ENCODE peak calls at places on chromosomes 12 and 14, in six cellular contexts. G is CD4-positive, alpha-beta memory T cell; T is thoracic aorta; J is fibroblast of lung; A is heart left ventricle; D is adrenal gland. W is an unnamed sample.

GRCh38 chr12:47770086-47770726 is 2.8 kb upstream of the SLC48A1 start:
- DNase-seq in J (peak; percentile 58), D (no peak), G (no peak), T (no peak), A (no peak), W (no peak)

GRCh38 chr12:123250471-123251383 is 17.5 kb downstream of the MTRFR start:
- DNase-seq in G (no peak), A (no peak), D (peak; percentile 47), T (no peak), J (no peak), W (no peak)

GRCh38 chr12:6069452-6070093 is 54.9 kb downstream of the VWF start:
- DNase-seq in T (no peak), D (no peak), A (no peak), J (peak; percentile 87), G (no peak), W (no peak)

GRCh38 chr12:122174155-122174845 is at the start of gene IL31:
- DNase-seq in J (no peak), T (no peak), A (no peak), G (no peak), D (no peak), W (no peak)

GRCh38 chr14:20818861-20819260 is 16.2 kb upstream of the RNASE1 start:
- DNase-seq in G (no peak), D (no peak), J (no peak), A (no peak), T (no peak), W (no peak)

GRCh38 chr12:124687695-124688301 is 120.4 kb upstream of the NCOR2 start:
- DNase-seq in J (peak; percentile 39), D (peak; percentile 36), T (no peak), G (no peak), A (peak; percentile 76), W (no peak)

GRCh38 chr12:10365716-10366433 is 24.0 kb downstream of the KLRK1 start:
- DNase-seq in A (no peak), J (peak; percentile 42), D (peak; percentile 13), G (no peak), T (no peak), W (no peak)

GRCh38 chr14:94423465-94424056 is 29.0 kb downstream of the SERPINA11 start:
- DNase-seq in G (no peak), T (peak; percentile 2), A (peak; percentile 64), D (peak; percentile 82), J (peak; percentile 60), W (no peak)

GRCh38 chr14:21041676-21042433 is at the start of gene RNASE7:
- DNase-seq in A (no peak), T (no peak), G (no peak), D (peak; percentile 92), J (no peak), W (no peak)

GRCh38 chr12:115818973-115819372 is 458.5 kb downstream of the MED13L start:
- DNase-seq in T (no peak), D (no peak), J (no peak), A (no peak), G (no peak), W (no peak)

GRCh38 chr12:114136656-114137055 is 170.5 kb upstream of the RBM19 start:
- DNase-seq in J (no peak), D (no peak), A (no peak), G (no peak), T (no peak), W (no peak)

GRCh38 chr12:13181375-13182070 is 15.0 kb upstream of the EMP1 start:
- DNase-seq in J (no peak), D (no peak), T (no peak), A (no peak), G (no peak), W (no peak)

GRCh38 chr12:69994593-69995222 is 169.7 kb downstream of the MYRFL start:
- DNase-seq in G (no peak), A (no peak), T (no peak), D (peak; percentile 91), J (no peak), W (no peak)

GRCh38 chr12:6553051-6553868 is 2.6 kb downstream of the IFFO1 start:
- DNase-seq in J (peak; percentile 80), A (peak; percentile 80), G (no peak), D (peak; percentile 78), T (no peak), W (no peak)

GRCh38 chr12:94074970-94075695 is 73.2 kb upstream of the PLXNC1 start:
- DNase-seq in T (no peak), J (peak; percentile 93), G (no peak), D (peak; percentile 86), A (peak; percentile 78), W (no peak)

GRCh38 chr14:64174922-64175782 is 119.0 kb downstream of the ESR2 start:
- DNase-seq in T (no peak), D (no peak), G (no peak), A (no peak), J (no peak), W (no peak)

GRCh38 chr12:10293570-10294227 is 14.0 kb upstream of the KLRD1 start:
- DNase-seq in G (peak; percentile 41), D (no peak), T (no peak), J (no peak), A (no peak), W (no peak)

GRCh38 chr14:94320243-94320642 is 2.9 kb downstream of the SERPINA6 start:
- DNase-seq in A (no peak), T (no peak), D (no peak), G (no peak), J (no peak), W (no peak)

GRCh38 chr14:95200404-95200803 is 43.1 kb upstream of the DICER1 start:
- DNase-seq in T (no peak), D (no peak), G (no peak), A (peak; percentile 64), J (no peak), W (no peak)

GRCh38 chr14:59507063-59507751 is 22.9 kb downstream of the JKAMP start:
- DNase-seq in T (peak; percentile 4), D (peak; percentile 66), G (peak; percentile 59), A (peak; percentile 40), J (peak; percentile 68), W (no peak)

GRCh38 chr12:132492522-132492921 is 2.6 kb downstream of the FBRSL1 start:
- DNase-seq in G (no peak), T (no peak), A (peak; percentile 39), D (peak; percentile 61), J (no peak), W (no peak)

GRCh38 chr12:10301103-10301502 is 6.6 kb upstream of the KLRD1 start:
- DNase-seq in D (no peak), A (no peak), T (no peak), G (no peak), J (no peak), W (no peak)

GRCh38 chr12:130970165-130970907 is 16.6 kb downstream of the ADGRD1 start:
- DNase-seq in A (no peak), J (no peak), D (no peak), G (no peak), T (no peak), W (no peak)

GRCh38 chr12:115155665-115156645 is 472.0 kb upstream of the TBX3 start:
- DNase-seq in G (no peak), T (no peak), A (no peak), D (no peak), J (peak; percentile 58), W (no peak)

GRCh38 chr12:128510527-128510926 is 243.6 kb downstream of the TMEM132C start:
- DNase-seq in A (no peak), J (no peak), T (no peak), D (no peak), G (no peak), W (no peak)

DNA sequence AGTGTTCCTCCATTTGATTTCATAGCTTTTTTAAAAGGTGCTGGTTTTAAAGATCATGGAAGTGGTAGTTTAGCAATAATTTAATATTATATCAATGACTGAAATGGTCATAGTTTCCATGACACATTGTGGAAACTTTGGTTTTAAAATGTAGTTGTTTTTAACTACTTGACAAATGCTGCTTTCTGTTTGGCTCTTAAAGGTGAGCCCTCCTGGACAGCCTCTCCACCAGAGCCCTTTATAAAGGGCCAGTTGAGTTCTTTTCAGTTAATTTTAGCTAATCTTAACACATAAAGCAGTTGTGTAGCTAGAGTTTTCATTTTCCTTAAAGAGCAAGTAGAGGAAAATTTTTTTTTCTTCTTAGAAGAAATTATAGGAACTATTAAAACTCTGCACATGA is 14.0 kb downstream of the XPOT start:
- DNase-seq in A (no peak), J (no peak), T (no peak), D (no peak), G (no peak), W (no peak)
- H3K36me3 ChIP-seq in A (peaks cover 100% of the 10 kb centered on the region), J (peaks cover 17% of the 10 kb centered on the region), T (peaks cover 59% of the 10 kb centered on the region), D (peaks cover 82% of the 10 kb centered on the region), G (peaks cover 69% of the 10 kb centered on the region), W (peaks cover 92% of the 10 kb centered on the region)

GRCh38 chr14:36949371-36949770 is 223.0 kb downstream of the SLC25A21 start:
- DNase-seq in J (no peak), G (no peak), A (no peak), D (no peak), T (no peak), W (no peak)
- H3K36me3 ChIP-seq in J (no peaks in the 10 kb centered on the region), G (no peaks in the 10 kb centered on the region), A (no peaks in the 10 kb centered on the region), D (no peaks in the 10 kb centered on the region), T (no peaks in the 10 kb centered on the region), W (no peaks in the 10 kb centered on the region)

GRCh38 chr12:67288561-67288960 is 19.4 kb downstream of the CAND1 start:
- DNase-seq in G (no peak), D (peak; percentile 28), T (no peak), J (no peak), A (no peak), W (no peak)
- H3K36me3 ChIP-seq in G (peaks cover 5% of the 10 kb centered on the region), D (no peaks in the 10 kb centered on the region), T (peaks cover 4% of the 10 kb centered on the region), J (no peaks in the 10 kb centered on the region), A (peaks cover 18% of the 10 kb centered on the region), W (peaks cover 7% of the 10 kb centered on the region)

GRCh38 chr12:109519787-109520186 is 42.4 kb downstream of the UBE3B start:
- DNase-seq in D (no peak), G (no peak), J (no peak), T (no peak), A (no peak), W (no peak)

GRCh38 chr12:109517619-109518018 is 40.2 kb downstream of the UBE3B start:
- DNase-seq in T (no peak), G (no peak), A (peak; percentile 48), D (no peak), J (no peak), W (no peak)

GRCh38 chr12:109523504-109523903 is 46.1 kb downstream of the UBE3B start:
- DNase-seq in G (no peak), D (no peak), A (no peak), T (no peak), J (no peak), W (no peak)

GRCh38 chr12:109523071-109523470 is 45.6 kb downstream of the UBE3B start:
- DNase-seq in T (no peak), J (no peak), D (no peak), A (peak; percentile 86), G (no peak), W (no peak)

DNA sequence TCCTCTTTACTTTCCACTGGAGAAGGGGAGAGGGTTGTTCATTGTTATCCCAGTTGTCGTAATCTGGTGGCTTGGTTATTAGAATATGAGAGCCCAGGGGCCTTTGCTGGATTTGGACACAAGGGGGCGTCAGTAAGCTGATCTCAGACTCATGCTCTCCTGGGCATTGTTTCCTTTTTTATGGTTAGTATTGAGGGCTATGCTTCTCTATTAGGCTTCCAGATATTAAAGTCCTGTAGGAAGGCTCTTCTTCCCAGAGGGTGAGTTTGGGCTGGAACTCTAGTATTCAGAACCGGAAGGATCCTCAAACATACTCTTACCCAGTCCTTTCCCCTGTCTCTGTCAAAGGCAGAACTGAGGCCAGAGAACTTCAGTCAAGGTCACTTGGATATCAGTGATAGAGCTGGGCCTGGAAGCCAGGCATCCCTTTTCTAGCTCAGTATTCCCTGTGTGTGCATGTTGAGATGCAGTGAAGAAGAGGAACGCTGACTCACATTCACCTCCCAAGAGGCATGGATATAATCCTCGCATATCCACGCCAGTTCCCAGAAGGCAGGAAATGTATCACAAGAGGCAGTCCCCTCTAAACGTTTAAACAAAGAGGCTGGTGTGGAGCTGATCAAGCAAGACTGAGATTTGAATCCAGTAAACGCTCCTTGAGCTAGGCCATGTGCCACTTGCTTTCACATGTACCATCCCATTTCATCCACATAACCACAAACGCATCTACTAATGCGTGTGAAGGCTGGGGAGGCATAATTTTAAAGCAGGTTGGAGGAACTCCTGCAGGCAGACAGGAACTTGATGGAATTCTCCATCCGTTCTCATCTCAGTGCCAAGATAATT is 41.6 kb downstream of the UBE3B start:
- DNase-seq in D (peak; percentile 85), J (peak; percentile 63), A (peak; percentile 69), G (no peak), T (no peak), W (no peak)
- H3K36me3 ChIP-seq in D (peaks cover 72% of the 10 kb centered on the region), J (peaks cover 19% of the 10 kb centered on the region), A (peaks cover 81% of the 10 kb centered on the region), G (peaks cover 71% of the 10 kb centered on the region), T (peaks cover 60% of the 10 kb centered on the region), W (peaks cover 74% of the 10 kb centered on the region)